ENCODE peak calls at places on chromosomes 11 and 22, in seven cellular contexts. U, Y, X, T, B, Z and D are unnamed samples.
A peak's percentile ranks its signal among the peaks of the same experiment; 100 is the strongest.

GRCh38 chr22:49561338-49561737 is 266.3 kb downstream of the BRD1 start:
- DNase-seq in U (no peak), Y (no peak), X (no peak), T (no peak), B (no peak), Z (no peak), D (no peak)

GRCh38 chr11:125871391-125872137 is 15.9 kb upstream of the HYLS1 start:
- DNase-seq in U (no peak), Y (no peak), X (no peak), T (peak; percentile 66), B (peak; percentile 34), Z (no peak), D (no peak)

GRCh38 chr22:17707526-17707925 is 66.7 kb downstream of the BID start:
- DNase-seq in U (no peak), Y (no peak), X (no peak), T (peak; percentile 45), B (peak; percentile 20), Z (no peak), D (no peak)

GRCh38 chr11:124602751-124603150 is 8.5 kb upstream of the PANX3 start:
- DNase-seq in U (no peak), Y (no peak), X (no peak), T (no peak), B (no peak), Z (no peak), D (no peak)

GRCh38 chr11:104665631-104666030 is 232.6 kb downstream of the CASP12 start:
- DNase-seq in U (no peak), Y (no peak), X (no peak), T (peak; percentile 72), B (peak; percentile 94), Z (no peak), D (peak; percentile 50)

GRCh38 chr11:44592125-44592643 is 26.7 kb downstream of the CD82 start:
- DNase-seq in U (no peak), Y (no peak), X (peak; percentile 86), T (peak; percentile 88), B (peak; percentile 79), Z (no peak), D (no peak)

GRCh38 chr22:31818481-31819392 is 64.9 kb downstream of the DEPDC5 start:
- DNase-seq in U (no peak), Y (no peak), X (no peak), T (peak; percentile 9), B (peak; percentile 7), Z (no peak), D (no peak)

GRCh38 chr22:26673485-26673884 is 16.1 kb downstream of the MIAT start:
- DNase-seq in U (no peak), Y (peak; percentile 35), X (no peak), T (no peak), B (peak; percentile 12), Z (no peak), D (no peak)

GRCh38 chr11:118015385-118015841 is 29.2 kb downstream of the IL10RA start:
- DNase-seq in U (no peak), Y (no peak), X (peak; percentile 52), T (no peak), B (no peak), Z (no peak), D (no peak)

GRCh38 chr11:86182976-86183584 is 61.5 kb upstream of the EED start:
- DNase-seq in U (no peak), Y (peak; percentile 64), X (no peak), T (no peak), B (no peak), Z (no peak), D (no peak)

GRCh38 chr11:11316651-11317050 is 36.4 kb downstream of the CSNK2A3 start:
- DNase-seq in U (no peak), Y (no peak), X (no peak), T (no peak), B (no peak), Z (no peak), D (no peak)

GRCh38 chr11:121031167-121031566 is 7.3 kb downstream of the TBCEL start:
- DNase-seq in U (no peak), Y (no peak), X (no peak), T (no peak), B (no peak), Z (no peak), D (no peak)

GRCh38 chr22:20076627-20077172 is 3.3 kb upstream of the DGCR8 start:
- DNase-seq in U (no peak), Y (no peak), X (no peak), T (no peak), B (no peak), Z (no peak), D (no peak)

GRCh38 chr11:72745925-72746550 is 6.2 kb downstream of the ARAP1 start:
- DNase-seq in U (no peak), Y (no peak), X (no peak), T (no peak), B (no peak), Z (no peak), D (no peak)

GRCh38 chr11:108733479-108734116 is 68.7 kb downstream of the DDX10 start:
- DNase-seq in U (no peak), Y (no peak), X (no peak), T (peak; percentile 47), B (peak; percentile 55), Z (no peak), D (no peak)

GRCh38 chr22:40797427-40797826 is 21.7 kb downstream of the SLC25A17 start:
- DNase-seq in U (no peak), Y (no peak), X (no peak), T (peak; percentile 17), B (peak; percentile 38), Z (no peak), D (peak; percentile 15)

GRCh38 chr11:134578807-134579708 is 167.0 kb upstream of the B3GAT1 start:
- DNase-seq in U (no peak), Y (no peak), X (peak; percentile 36), T (no peak), B (no peak), Z (no peak), D (no peak)

GRCh38 chr11:117200813-117201515 is 1.8 kb downstream of the TAGLN start:
- DNase-seq in U (no peak), Y (no peak), X (no peak), T (peak; percentile 32), B (no peak), Z (no peak), D (no peak)

GRCh38 chr11:73652856-73653559 is 6.6 kb downstream of the PLEKHB1 start:
- DNase-seq in U (no peak), Y (no peak), X (no peak), T (no peak), B (no peak), Z (no peak), D (no peak)